ENCODE peak calls at places on chromosomes 7 and 10, in seven cellular contexts. One of them, this sample, is unnamed.

GRCh38 chr7:151615784-151616183 is 96.1 kb upstream of the RHEB start:
- DNase-seq in PC-3: no peak
- DNase-seq in lower leg skin: no peak
- DNase-seq in cardiac fibroblast: no peak
- DNase-seq in HFF-Myc: no peak
- DNase-seq in CD8-positive, alpha-beta T cell: no peak
- DNase-seq in right lobe of liver: no peak
- DNase-seq in this sample: no peak

GRCh38 chr7:143882020-143882610 is 19.9 kb downstream of the TCAF1 start:
- DNase-seq in PC-3: no peak
- DNase-seq in cardiac fibroblast: peak
- DNase-seq in lower leg skin: no peak
- DNase-seq in CD8-positive, alpha-beta T cell: no peak
- DNase-seq in right lobe of liver: peak
- DNase-seq in HFF-Myc: no peak
- DNase-seq in this sample: peak

GRCh38 chr7:139328375-139328774 is 12.8 kb upstream of the FMC1 start:
- DNase-seq in right lobe of liver: no peak
- DNase-seq in PC-3: peak
- DNase-seq in cardiac fibroblast: peak
- DNase-seq in HFF-Myc: peak
- DNase-seq in lower leg skin: no peak
- DNase-seq in CD8-positive, alpha-beta T cell: no peak
- DNase-seq in this sample: peak

GRCh38 chr7:17915796-17916195 is 24.5 kb downstream of the SNX13 start:
- DNase-seq in cardiac fibroblast: peak
- DNase-seq in lower leg skin: no peak
- DNase-seq in PC-3: no peak
- DNase-seq in CD8-positive, alpha-beta T cell: no peak
- DNase-seq in HFF-Myc: no peak
- DNase-seq in right lobe of liver: no peak
- DNase-seq in this sample: no peak

GRCh38 chr10:19812976-19813375 is 3.3 kb upstream of the PLXDC2 start:
- DNase-seq in cardiac fibroblast: peak
- DNase-seq in lower leg skin: no peak
- DNase-seq in PC-3: no peak
- DNase-seq in HFF-Myc: no peak
- DNase-seq in right lobe of liver: no peak
- DNase-seq in CD8-positive, alpha-beta T cell: no peak
- DNase-seq in this sample: no peak

GRCh38 chr7:2661602-2662272 is 26.3 kb upstream of the AMZ1 start:
- DNase-seq in HFF-Myc: no peak
- DNase-seq in lower leg skin: no peak
- DNase-seq in PC-3: no peak
- DNase-seq in cardiac fibroblast: no peak
- DNase-seq in CD8-positive, alpha-beta T cell: no peak
- DNase-seq in right lobe of liver: peak
- DNase-seq in this sample: no peak

GRCh38 chr7:91083855-91084644 is 180.2 kb upstream of the FZD1 start:
- DNase-seq in cardiac fibroblast: no peak
- DNase-seq in PC-3: peak
- DNase-seq in HFF-Myc: no peak
- DNase-seq in lower leg skin: no peak
- DNase-seq in CD8-positive, alpha-beta T cell: no peak
- DNase-seq in right lobe of liver: no peak
- DNase-seq in this sample: no peak

GRCh38 chr10:119541459-119542356 is 811 bp downstream of the RGS10 start:
- DNase-seq in PC-3: peak
- DNase-seq in lower leg skin: no peak
- DNase-seq in HFF-Myc: no peak
- DNase-seq in CD8-positive, alpha-beta T cell: peak
- DNase-seq in right lobe of liver: no peak
- DNase-seq in cardiac fibroblast: no peak
- DNase-seq in this sample: no peak

GRCh38 chr10:118615888-118616287 is 20.4 kb upstream of the PRLHR start:
- DNase-seq in CD8-positive, alpha-beta T cell: no peak
- DNase-seq in HFF-Myc: no peak
- DNase-seq in right lobe of liver: no peak
- DNase-seq in cardiac fibroblast: peak
- DNase-seq in lower leg skin: no peak
- DNase-seq in PC-3: peak
- DNase-seq in this sample: peak

GRCh38 chr10:21943633-21944265 is 59.8 kb downstream of the DNAJC1 start:
- DNase-seq in right lobe of liver: no peak
- DNase-seq in lower leg skin: no peak
- DNase-seq in cardiac fibroblast: no peak
- DNase-seq in HFF-Myc: no peak
- DNase-seq in PC-3: no peak
- DNase-seq in CD8-positive, alpha-beta T cell: no peak
- DNase-seq in this sample: no peak

GRCh38 chr10:22648547-22648961 is 65.8 kb downstream of the PIP4K2A start:
- DNase-seq in lower leg skin: no peak
- DNase-seq in cardiac fibroblast: peak
- DNase-seq in CD8-positive, alpha-beta T cell: no peak
- DNase-seq in right lobe of liver: no peak
- DNase-seq in PC-3: no peak
- DNase-seq in HFF-Myc: peak
- DNase-seq in this sample: no peak

GRCh38 chr10:17354781-17355180 is 99.6 kb downstream of the ST8SIA6 start:
- DNase-seq in lower leg skin: no peak
- DNase-seq in CD8-positive, alpha-beta T cell: no peak
- DNase-seq in HFF-Myc: no peak
- DNase-seq in right lobe of liver: no peak
- DNase-seq in PC-3: peak
- DNase-seq in cardiac fibroblast: peak
- DNase-seq in this sample: no peak

GRCh38 chr10:90430186-90430585 is 427.7 kb downstream of the HTR7 start:
- DNase-seq in lower leg skin: no peak
- DNase-seq in cardiac fibroblast: no peak
- DNase-seq in CD8-positive, alpha-beta T cell: no peak
- DNase-seq in HFF-Myc: no peak
- DNase-seq in right lobe of liver: no peak
- DNase-seq in PC-3: no peak
- DNase-seq in this sample: peak

GRCh38 chr7:156179872-156180390 is 367.7 kb upstream of the SHH start:
- DNase-seq in PC-3: no peak
- DNase-seq in cardiac fibroblast: no peak
- DNase-seq in lower leg skin: no peak
- DNase-seq in right lobe of liver: no peak
- DNase-seq in HFF-Myc: no peak
- DNase-seq in CD8-positive, alpha-beta T cell: no peak
- DNase-seq in this sample: no peak

GRCh38 chr10:102624094-102624493 is 20.2 kb upstream of the TRIM8 start:
- DNase-seq in HFF-Myc: no peak
- DNase-seq in lower leg skin: no peak
- DNase-seq in cardiac fibroblast: no peak
- DNase-seq in right lobe of liver: peak
- DNase-seq in CD8-positive, alpha-beta T cell: no peak
- DNase-seq in PC-3: no peak
- DNase-seq in this sample: no peak

GRCh38 chr7:20170626-20171025 is 46.6 kb downstream of the MACC1 start:
- DNase-seq in cardiac fibroblast: no peak
- DNase-seq in right lobe of liver: no peak
- DNase-seq in CD8-positive, alpha-beta T cell: no peak
- DNase-seq in lower leg skin: no peak
- DNase-seq in HFF-Myc: no peak
- DNase-seq in PC-3: no peak
- DNase-seq in this sample: no peak

GRCh38 chr7:20173828-20174227 is 43.4 kb downstream of the MACC1 start:
- DNase-seq in PC-3: no peak
- DNase-seq in CD8-positive, alpha-beta T cell: no peak
- DNase-seq in lower leg skin: no peak
- DNase-seq in HFF-Myc: no peak
- DNase-seq in right lobe of liver: no peak
- DNase-seq in cardiac fibroblast: no peak
- DNase-seq in this sample: no peak

GRCh38 chr7:20176552-20177242 is 40.5 kb downstream of the MACC1 start:
- DNase-seq in right lobe of liver: no peak
- DNase-seq in lower leg skin: no peak
- DNase-seq in CD8-positive, alpha-beta T cell: no peak
- DNase-seq in PC-3: no peak
- DNase-seq in HFF-Myc: no peak
- DNase-seq in cardiac fibroblast: no peak
- DNase-seq in this sample: no peak

GRCh38 chr7:20172736-20173334 is 44.3 kb downstream of the MACC1 start:
- DNase-seq in PC-3: peak
- DNase-seq in cardiac fibroblast: peak
- DNase-seq in right lobe of liver: no peak
- DNase-seq in lower leg skin: peak
- DNase-seq in CD8-positive, alpha-beta T cell: no peak
- DNase-seq in HFF-Myc: peak
- DNase-seq in this sample: peak
- TF ChIP-seq CTCF in PC-3: peak
- TF ChIP-seq CTCF in cardiac fibroblast: peak
- TF ChIP-seq CTCF in right lobe of liver: peak
- TF ChIP-seq CTCF in lower leg skin: no peak
- TF ChIP-seq CTCF in CD8-positive, alpha-beta T cell: no peak
- TF ChIP-seq CTCF in HFF-Myc: peak
- TF ChIP-seq CTCF in this sample: peak

DNA sequence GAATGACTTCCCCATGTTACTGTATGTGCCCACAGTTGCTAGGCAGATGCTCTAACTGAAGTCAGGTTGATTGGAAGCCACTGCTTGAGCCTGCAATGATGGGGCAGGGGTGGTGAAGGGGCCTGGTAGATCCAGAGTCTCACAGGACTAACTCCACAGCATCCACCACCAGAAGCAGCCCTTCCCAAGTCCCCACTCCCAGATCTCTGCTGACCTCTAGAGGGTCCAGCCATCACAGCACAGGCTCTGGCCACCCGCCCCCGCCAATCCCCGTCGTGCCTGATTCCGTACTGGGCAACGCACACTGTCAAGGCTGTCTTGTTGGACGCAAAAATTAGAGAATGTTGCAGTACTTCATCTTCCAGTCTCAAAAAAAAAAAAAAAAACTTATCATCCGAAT is 136.8 kb upstream of the PDE1C start:
- DNase-seq in HFF-Myc: no peak
- DNase-seq in right lobe of liver: no peak
- DNase-seq in PC-3: peak
- DNase-seq in lower leg skin: no peak
- DNase-seq in CD8-positive, alpha-beta T cell: no peak
- DNase-seq in cardiac fibroblast: no peak
- DNase-seq in this sample: peak
- TF ChIP-seq CTCF in HFF-Myc: peak
- TF ChIP-seq CTCF in right lobe of liver: no peak
- TF ChIP-seq CTCF in PC-3: peak
- TF ChIP-seq CTCF in lower leg skin: no peak
- TF ChIP-seq CTCF in CD8-positive, alpha-beta T cell: no peak
- TF ChIP-seq CTCF in cardiac fibroblast: peak
- TF ChIP-seq CTCF in this sample: peak

GRCh38 chr10:29243750-29244149 is 45.1 kb upstream of the LYZL1 start:
- DNase-seq in PC-3: peak
- DNase-seq in CD8-positive, alpha-beta T cell: no peak
- DNase-seq in lower leg skin: no peak
- DNase-seq in cardiac fibroblast: peak
- DNase-seq in right lobe of liver: no peak
- DNase-seq in HFF-Myc: no peak
- DNase-seq in this sample: no peak
- TF ChIP-seq CTCF in PC-3: peak
- TF ChIP-seq CTCF in CD8-positive, alpha-beta T cell: no peak
- TF ChIP-seq CTCF in lower leg skin: no peak
- TF ChIP-seq CTCF in cardiac fibroblast: peak
- TF ChIP-seq CTCF in right lobe of liver: no peak
- TF ChIP-seq CTCF in HFF-Myc: peak
- TF ChIP-seq CTCF in this sample: peak

DNA sequence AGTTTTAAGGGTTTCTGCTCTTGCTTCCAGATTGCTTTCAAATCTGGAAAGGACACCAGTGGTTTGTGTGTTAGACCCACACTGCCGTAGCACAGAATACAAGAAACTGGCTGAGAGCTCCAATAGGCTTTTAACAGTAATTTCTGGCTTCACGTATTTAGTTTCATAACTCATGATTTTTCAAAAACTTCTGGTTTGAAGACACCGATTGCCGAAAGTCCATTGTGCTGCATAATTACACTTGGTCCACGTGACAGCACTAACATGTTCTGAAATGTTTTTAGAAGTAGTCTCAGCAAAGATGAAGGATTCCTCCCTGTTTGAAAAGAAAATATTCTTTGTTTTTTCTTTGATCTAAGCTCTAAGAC is 3.8 kb downstream of the EGFR start:
- DNase-seq in CD8-positive, alpha-beta T cell: no peak
- DNase-seq in right lobe of liver: no peak
- DNase-seq in HFF-Myc: no peak
- DNase-seq in cardiac fibroblast: no peak
- DNase-seq in PC-3: no peak
- DNase-seq in lower leg skin: no peak
- DNase-seq in this sample: no peak
- TF ChIP-seq CTCF in CD8-positive, alpha-beta T cell: no peak
- TF ChIP-seq CTCF in right lobe of liver: no peak
- TF ChIP-seq CTCF in HFF-Myc: no peak
- TF ChIP-seq CTCF in cardiac fibroblast: no peak
- TF ChIP-seq CTCF in PC-3: no peak
- TF ChIP-seq CTCF in lower leg skin: no peak
- TF ChIP-seq CTCF in this sample: no peak

GRCh38 chr10:93142534-93142933 is 68.8 kb downstream of the CYP26A1 start:
- DNase-seq in cardiac fibroblast: no peak
- DNase-seq in PC-3: no peak
- DNase-seq in HFF-Myc: no peak
- DNase-seq in lower leg skin: no peak
- DNase-seq in right lobe of liver: no peak
- DNase-seq in CD8-positive, alpha-beta T cell: no peak
- DNase-seq in this sample: no peak
- TF ChIP-seq CTCF in cardiac fibroblast: no peak
- TF ChIP-seq CTCF in PC-3: peak
- TF ChIP-seq CTCF in HFF-Myc: no peak
- TF ChIP-seq CTCF in lower leg skin: no peak
- TF ChIP-seq CTCF in right lobe of liver: no peak
- TF ChIP-seq CTCF in CD8-positive, alpha-beta T cell: no peak
- TF ChIP-seq CTCF in this sample: no peak

GRCh38 chr10:74174533-74174932 is 23.5 kb downstream of the ADK start:
- DNase-seq in cardiac fibroblast: no peak
- DNase-seq in right lobe of liver: no peak
- DNase-seq in HFF-Myc: no peak
- DNase-seq in CD8-positive, alpha-beta T cell: no peak
- DNase-seq in lower leg skin: no peak
- DNase-seq in PC-3: peak
- DNase-seq in this sample: no peak
- TF ChIP-seq CTCF in cardiac fibroblast: no peak
- TF ChIP-seq CTCF in right lobe of liver: no peak
- TF ChIP-seq CTCF in HFF-Myc: no peak
- TF ChIP-seq CTCF in CD8-positive, alpha-beta T cell: no peak
- TF ChIP-seq CTCF in lower leg skin: no peak
- TF ChIP-seq CTCF in PC-3: no peak
- TF ChIP-seq CTCF in this sample: no peak